ENCODE peak calls at places on chromosomes 4 and X, in ten cellular contexts. One of them, this sample, is unnamed.
A peak's percentile ranks its signal among the peaks of the same experiment; 100 is the strongest.

GRCh38 chr4:147060171-147060931 is 114.7 kb upstream of the TTC29 start:
- DNase-seq in endothelial cell: no peak
- DNase-seq in A549: no peak
- DNase-seq in SK-MEL-5: no peak
- DNase-seq in activated T-cell treated with anti-CD3 and anti-CD28 coated beads, Interleukin-2, amount 50 U/mL, for 48 hours: no peak
- DNase-seq in cerebellar cortex: no peak
- DNase-seq in colonic mucosa: no peak
- DNase-seq in NCI-H1092: no peak
- DNase-seq in islet precursor cell: peak; percentile 52
- DNase-seq in amniotic epithelial cell: peak; percentile 97
- DNase-seq in this sample: no peak

GRCh38 chr4:15894923-15895411 is 43.6 kb downstream of the FGFBP1 start:
- DNase-seq in endothelial cell: no peak
- DNase-seq in A549: peak; percentile 8
- DNase-seq in SK-MEL-5: no peak
- DNase-seq in activated T-cell treated with anti-CD3 and anti-CD28 coated beads, Interleukin-2, amount 50 U/mL, for 48 hours: no peak
- DNase-seq in cerebellar cortex: no peak
- DNase-seq in colonic mucosa: no peak
- DNase-seq in NCI-H1092: no peak
- DNase-seq in islet precursor cell: no peak
- DNase-seq in amniotic epithelial cell: peak; percentile 39
- DNase-seq in this sample: no peak

GRCh38 chr4:141486375-141486997 is 149.9 kb upstream of the IL15 start:
- DNase-seq in endothelial cell: no peak
- DNase-seq in A549: no peak
- DNase-seq in SK-MEL-5: no peak
- DNase-seq in activated T-cell treated with anti-CD3 and anti-CD28 coated beads, Interleukin-2, amount 50 U/mL, for 48 hours: no peak
- DNase-seq in cerebellar cortex: no peak
- DNase-seq in colonic mucosa: no peak
- DNase-seq in NCI-H1092: no peak
- DNase-seq in islet precursor cell: no peak
- DNase-seq in amniotic epithelial cell: peak; percentile 74
- DNase-seq in this sample: no peak

GRCh38 chr4:10336471-10336870 is 120.8 kb downstream of the ZNF518B start:
- DNase-seq in endothelial cell: no peak
- DNase-seq in A549: no peak
- DNase-seq in SK-MEL-5: peak; percentile 74
- DNase-seq in activated T-cell treated with anti-CD3 and anti-CD28 coated beads, Interleukin-2, amount 50 U/mL, for 48 hours: no peak
- DNase-seq in cerebellar cortex: no peak
- DNase-seq in colonic mucosa: no peak
- DNase-seq in NCI-H1092: no peak
- DNase-seq in islet precursor cell: peak; percentile 96
- DNase-seq in amniotic epithelial cell: no peak
- DNase-seq in this sample: no peak

GRCh38 chr4:146445198-146446150 is 76.3 kb downstream of the SLC10A7 start:
- DNase-seq in endothelial cell: no peak
- DNase-seq in A549: no peak
- DNase-seq in SK-MEL-5: no peak
- DNase-seq in activated T-cell treated with anti-CD3 and anti-CD28 coated beads, Interleukin-2, amount 50 U/mL, for 48 hours: no peak
- DNase-seq in cerebellar cortex: no peak
- DNase-seq in colonic mucosa: no peak
- DNase-seq in NCI-H1092: no peak
- DNase-seq in islet precursor cell: no peak
- DNase-seq in amniotic epithelial cell: no peak
- DNase-seq in this sample: no peak

GRCh38 chrX:120308558-120308957 is 2.7 kb downstream of the TMEM255A start:
- DNase-seq in endothelial cell: peak; percentile 20
- DNase-seq in A549: no peak
- DNase-seq in SK-MEL-5: no peak
- DNase-seq in activated T-cell treated with anti-CD3 and anti-CD28 coated beads, Interleukin-2, amount 50 U/mL, for 48 hours: no peak
- DNase-seq in cerebellar cortex: no peak
- DNase-seq in colonic mucosa: no peak
- DNase-seq in NCI-H1092: no peak
- DNase-seq in islet precursor cell: peak; percentile 60
- DNase-seq in amniotic epithelial cell: no peak
- DNase-seq in this sample: no peak

GRCh38 chr4:159042097-159042605 is 60.7 kb upstream of the RAPGEF2 start:
- DNase-seq in endothelial cell: no peak
- DNase-seq in A549: no peak
- DNase-seq in SK-MEL-5: no peak
- DNase-seq in activated T-cell treated with anti-CD3 and anti-CD28 coated beads, Interleukin-2, amount 50 U/mL, for 48 hours: no peak
- DNase-seq in cerebellar cortex: no peak
- DNase-seq in colonic mucosa: peak; percentile 41
- DNase-seq in NCI-H1092: peak; percentile 10
- DNase-seq in islet precursor cell: no peak
- DNase-seq in amniotic epithelial cell: no peak
- DNase-seq in this sample: no peak

GRCh38 chrX:9349572-9350259 is 115.1 kb upstream of the TBL1X start:
- DNase-seq in endothelial cell: no peak
- DNase-seq in A549: no peak
- DNase-seq in SK-MEL-5: no peak
- DNase-seq in activated T-cell treated with anti-CD3 and anti-CD28 coated beads, Interleukin-2, amount 50 U/mL, for 48 hours: no peak
- DNase-seq in cerebellar cortex: peak; percentile 36
- DNase-seq in colonic mucosa: no peak
- DNase-seq in NCI-H1092: no peak
- DNase-seq in islet precursor cell: no peak
- DNase-seq in amniotic epithelial cell: peak; percentile 56
- DNase-seq in this sample: no peak

This sample was measured in HuH-7.